ENCODE peak calls at places on chromosomes 4 and X, in nine cellular contexts. A is adrenal gland; I is stimulated activated naive CD4-positive, alpha-beta T cell; R is right lobe of liver; F is CD8-positive, alpha-beta T cell; O is Calu3; N is stimulated activated CD4-positive, alpha-beta T cell treated with anti-CD3 and anti-CD28 coated beads, Interleukin-4, amount 100 ng/mL, for 1 hour; C is effector CD8-positive, alpha-beta T cell; P is NCI-H187 treated with DMSO at 0.1 percent for 48 hours. T is an unnamed sample.

GRCh38 chrX:9336501-9336900 is 128.4 kb upstream of the TBL1X start:
- DNase-seq in I (no peak), N (no peak), O (no peak), F (no peak), R (no peak), P (no peak), C (no peak), A (no peak), T (no peak)

GRCh38 chrX:41236629-41237028 is 97.3 kb upstream of the DDX3X start:
- DNase-seq in N (no peak), F (no peak), P (no peak), R (no peak), O (no peak), C (no peak), I (no peak), A (no peak), T (no peak)

GRCh38 chr4:1793940-1794808 is 1.1 kb downstream of the FGFR3 start:
- DNase-seq in P (no peak), C (no peak), I (no peak), O (no peak), A (no peak), N (no peak), R (no peak), F (no peak), T (peak)

GRCh38 chr4:86586160-86586572 is 7.9 kb upstream of the PTPN13 start:
- DNase-seq in A (no peak), N (no peak), F (no peak), I (no peak), R (no peak), C (no peak), O (no peak), P (no peak), T (no peak)

GRCh38 chr4:56147371-56147770 is 198.6 kb downstream of the CEP135 start:
- DNase-seq in P (no peak), I (no peak), R (no peak), N (no peak), F (no peak), O (no peak), A (no peak), C (no peak), T (no peak)

GRCh38 chr4:173521474-173522159 is 8.4 kb downstream of the HAND2 start:
- DNase-seq in R (no peak), I (no peak), O (no peak), C (no peak), F (no peak), N (no peak), P (no peak), A (no peak), T (no peak)

GRCh38 chr4:153684182-153685073 is at the start of gene TLR2:
- DNase-seq in O (peak), N (peak), R (peak), P (no peak), C (peak), I (peak), F (peak), A (peak), T (peak)

GRCh38 chr4:4259484-4260100 is 11.6 kb upstream of the TMEM128 start:
- DNase-seq in C (no peak), A (no peak), O (no peak), I (no peak), R (peak), F (no peak), P (no peak), N (no peak), T (no peak)

GRCh38 chr4:26619784-26620183 is 35.9 kb downstream of the TBC1D19 start:
- DNase-seq in P (no peak), C (no peak), N (no peak), F (no peak), A (no peak), R (no peak), I (no peak), O (no peak), T (no peak)

GRCh38 chrX:22575161-22575845 is 302.6 kb downstream of the CBLL2 start:
- DNase-seq in F (no peak), O (no peak), C (no peak), N (no peak), A (no peak), I (no peak), R (no peak), P (no peak), T (no peak)

GRCh38 chr4:37890501-37891220 is at the start of gene TBC1D1:
- DNase-seq in F (peak), P (no peak), I (peak), N (peak), R (peak), O (peak), A (peak), C (peak), T (peak)

GRCh38 chrX:7941390-7942042 is 14.3 kb upstream of the PNPLA4 start:
- DNase-seq in I (no peak), N (no peak), O (peak), C (no peak), A (peak), R (no peak), P (no peak), F (no peak), T (no peak)

GRCh38 chrX:107678957-107679740 is 50.8 kb downstream of the PRPS1 start:
- DNase-seq in P (no peak), N (peak), I (peak), A (peak), F (peak), C (peak), R (no peak), O (no peak), T (peak)

GRCh38 chr4:38141808-38142500 is 181.8 kb downstream of the PTTG2 start:
- DNase-seq in R (no peak), P (no peak), F (no peak), C (no peak), A (no peak), O (no peak), N (no peak), I (no peak), T (no peak)

GRCh38 chrX:136496359-136496767 is 1.0 kb upstream of the HTATSF1 start:
- DNase-seq in F (no peak), I (no peak), R (no peak), P (no peak), C (no peak), A (no peak), N (no peak), O (no peak), T (no peak)

GRCh38 chr4:2691313-2691712 is 64.8 kb downstream of the TNIP2 start:
- DNase-seq in A (no peak), O (no peak), N (no peak), I (no peak), F (no peak), C (no peak), P (no peak), R (no peak), T (peak)

GRCh38 chrX:64894454-64895038 is 81.7 kb downstream of the ZC4H2 start:
- DNase-seq in N (peak), A (peak), P (no peak), R (peak), O (no peak), F (peak), I (peak), C (peak), T (peak)

GRCh38 chr4:140071806-140072205 is 82.2 kb downstream of the MAML3 start:
- DNase-seq in F (peak), P (no peak), A (no peak), I (peak), R (no peak), C (peak), O (peak), N (peak), T (peak)

GRCh38 chr4:4607336-4608213 is 65.7 kb upstream of the STX18 start:
- DNase-seq in I (no peak), C (no peak), P (no peak), O (no peak), N (no peak), A (no peak), R (no peak), F (no peak), T (no peak)

GRCh38 chrX:41326431-41326830 is 7.5 kb upstream of the DDX3X start:
- DNase-seq in P (no peak), F (no peak), O (no peak), C (no peak), A (no peak), R (no peak), N (no peak), I (no peak), T (no peak)

GRCh38 chr4:87120411-87121162 is 99.8 kb downstream of the KLHL8 start:
- DNase-seq in N (no peak), I (no peak), A (no peak), R (peak), P (no peak), C (no peak), F (no peak), O (no peak), T (no peak)

GRCh38 chrX:28582494-28582893 is 4.8 kb upstream of the IL1RAPL1 start:
- DNase-seq in N (no peak), A (no peak), C (no peak), F (no peak), O (no peak), R (no peak), I (no peak), P (no peak), T (no peak)

GRCh38 chr4:84622959-84623358 is 40.0 kb downstream of the CDS1 start:
- DNase-seq in P (no peak), O (no peak), R (no peak), F (no peak), N (no peak), A (no peak), I (no peak), C (no peak), T (no peak)

GRCh38 chrX:129959493-129959832 is 23.0 kb upstream of the BCORL1 start:
- DNase-seq in I (no peak), A (no peak), O (no peak), N (no peak), P (no peak), R (no peak), F (no peak), C (no peak), T (no peak)

GRCh38 chr4:182126567-182126966 is 116.6 kb upstream of the TENM3 start:
- DNase-seq in P (no peak), C (no peak), O (no peak), A (no peak), I (no peak), F (no peak), N (no peak), R (no peak), T (no peak)

GRCh38 chr4:172648471-172648870 is 520.1 kb upstream of the GALNT7 start:
- DNase-seq in N (no peak), I (no peak), F (no peak), P (no peak), A (no peak), C (no peak), R (no peak), O (no peak), T (no peak)

GRCh38 chr4:2796261-2797187 is 3.6 kb downstream of the SH3BP2 start:
- DNase-seq in N (no peak), C (no peak), A (peak), I (no peak), P (no peak), F (no peak), R (peak), O (peak), T (peak)

GRCh38 chr4:52201705-52202104 is 150.6 kb downstream of the SPATA18 start:
- DNase-seq in A (no peak), R (no peak), P (no peak), C (no peak), F (no peak), N (no peak), O (no peak), I (no peak), T (no peak)

GRCh38 chr4:52665592-52665991 is 6.5 kb upstream of the USP46 start:
- DNase-seq in F (no peak), O (no peak), N (no peak), R (no peak), P (no peak), A (no peak), I (no peak), C (no peak), T (no peak)

GRCh38 chr4:104352211-104352610 is 142.5 kb downstream of the CXXC4 start:
- DNase-seq in F (no peak), R (no peak), A (no peak), C (no peak), I (no peak), N (no peak), O (no peak), P (no peak), T (no peak)

GRCh38 chrX:24498181-24498580 is 33.1 kb downstream of the PDK3 start:
- DNase-seq in R (no peak), I (peak), O (peak), F (peak), A (no peak), P (no peak), N (no peak), C (peak), T (no peak)

GRCh38 chrX:123155327-123155726 is 28.8 kb upstream of the GRIA3 start:
- DNase-seq in N (no peak), P (no peak), F (no peak), I (no peak), A (no peak), R (no peak), C (no peak), O (no peak), T (no peak)

GRCh38 chr4:11428161-11428700 is 463 bp downstream of the HS3ST1 start:
- DNase-seq in A (no peak), I (no peak), C (no peak), F (no peak), P (no peak), N (no peak), R (no peak), O (no peak), T (peak)

GRCh38 chrX:85503258-85504158 is 124.0 kb upstream of the POF1B start:
- DNase-seq in P (no peak), N (no peak), F (no peak), I (no peak), O (no peak), R (no peak), C (no peak), A (no peak), T (no peak)

GRCh38 chrX:40132751-40133150 is 35.0 kb upstream of the BCOR start:
- DNase-seq in P (no peak), R (peak), N (no peak), A (peak), F (no peak), C (no peak), I (no peak), O (peak), T (no peak)

GRCh38 chrX:129115104-129115503 is 408.2 kb downstream of the SMARCA1 start:
- DNase-seq in N (no peak), C (no peak), F (no peak), O (peak), I (no peak), P (no peak), A (no peak), R (no peak), T (no peak)

GRCh38 chr4:71944956-71945355 is 86.8 kb upstream of the NPFFR2 start:
- DNase-seq in P (no peak), R (no peak), C (no peak), I (no peak), A (no peak), F (no peak), O (no peak), N (no peak), T (no peak)

GRCh38 chr4:5858020-5858769 is 34.7 kb downstream of the CRMP1 start:
- DNase-seq in P (no peak), F (no peak), R (peak), I (no peak), N (no peak), A (no peak), C (no peak), O (no peak), T (no peak)

GRCh38 chr4:54440394-54441223 is 211.5 kb downstream of the PDGFRA start:
- DNase-seq in I (no peak), A (peak), N (no peak), O (peak), C (no peak), R (no peak), F (no peak), P (no peak), T (no peak)

GRCh38 chrX:78886550-78886949 is 58.6 kb upstream of the P2RY10 start:
- DNase-seq in R (no peak), I (peak), N (no peak), O (no peak), A (no peak), C (no peak), F (no peak), P (no peak), T (no peak)